ENCODE peak calls at places on chromosomes 6 and 20, in eight cellular contexts. S, J, G, L, P, C, M and I are unnamed samples.

GRCh38 chr20:48622421-48622820 is 205.4 kb downstream of the PREX1 start:
- DNase-seq in S (no peak), J (no peak), G (no peak), L (no peak), P (no peak), C (no peak), M (no peak), I (no peak)

GRCh38 chr6:26017567-26017966 is 55.0 kb downstream of the TRIM38 start:
- DNase-seq in S (peak; percentile 34), J (peak; percentile 72), G (peak; percentile 72), L (no peak), P (no peak), C (no peak), M (peak; percentile 96), I (no peak)

GRCh38 chr6:130928993-130929678 is 101.9 kb downstream of the SMLR1 start:
- DNase-seq in S (no peak), J (no peak), G (no peak), L (no peak), P (no peak), C (no peak), M (peak; percentile 75), I (peak; percentile 54)

GRCh38 chr6:101396552-101397173 is 3.2 kb downstream of the GRIK2 start:
- DNase-seq in S (peak; percentile 77), J (peak; percentile 83), G (peak; percentile 50), L (peak; percentile 83), P (peak; percentile 83), C (no peak), M (peak; percentile 54), I (peak; percentile 77)

GRCh38 chr6:70998148-70998547 is 41.3 kb upstream of the B3GAT2 start:
- DNase-seq in S (no peak), J (peak; percentile 18), G (no peak), L (no peak), P (peak; percentile 36), C (no peak), M (no peak), I (no peak)

GRCh38 chr6:85191656-85192055 is 258.2 kb upstream of the NT5E start:
- DNase-seq in S (no peak), J (no peak), G (no peak), L (no peak), P (no peak), C (no peak), M (peak; percentile 60), I (no peak)

GRCh38 chr20:45377191-45377775 is 842 bp downstream of the TP53TG5 start:
- DNase-seq in S (no peak), J (no peak), G (no peak), L (no peak), P (no peak), C (no peak), M (no peak), I (no peak)

GRCh38 chr6:121794630-121795029 is 359.2 kb downstream of the GJA1 start:
- DNase-seq in S (no peak), J (no peak), G (no peak), L (peak; percentile 26), P (no peak), C (no peak), M (peak; percentile 97), I (peak; percentile 74)

GRCh38 chr6:41568585-41569384 is 22.6 kb downstream of the FOXP4 start:
- DNase-seq in S (no peak), J (no peak), G (no peak), L (peak; percentile 62), P (no peak), C (no peak), M (no peak), I (no peak)

GRCh38 chr6:109055771-109056235 is 38.8 kb downstream of the SESN1 start:
- DNase-seq in S (no peak), J (no peak), G (no peak), L (no peak), P (no peak), C (no peak), M (peak; percentile 78), I (no peak)
- TF ChIP-seq EZH2phosphoT487 in S (no peak), J (no peak), G (no peak), L (no peak), P (no peak), C (no peak), M (no peak), I (no peak)

DNA sequence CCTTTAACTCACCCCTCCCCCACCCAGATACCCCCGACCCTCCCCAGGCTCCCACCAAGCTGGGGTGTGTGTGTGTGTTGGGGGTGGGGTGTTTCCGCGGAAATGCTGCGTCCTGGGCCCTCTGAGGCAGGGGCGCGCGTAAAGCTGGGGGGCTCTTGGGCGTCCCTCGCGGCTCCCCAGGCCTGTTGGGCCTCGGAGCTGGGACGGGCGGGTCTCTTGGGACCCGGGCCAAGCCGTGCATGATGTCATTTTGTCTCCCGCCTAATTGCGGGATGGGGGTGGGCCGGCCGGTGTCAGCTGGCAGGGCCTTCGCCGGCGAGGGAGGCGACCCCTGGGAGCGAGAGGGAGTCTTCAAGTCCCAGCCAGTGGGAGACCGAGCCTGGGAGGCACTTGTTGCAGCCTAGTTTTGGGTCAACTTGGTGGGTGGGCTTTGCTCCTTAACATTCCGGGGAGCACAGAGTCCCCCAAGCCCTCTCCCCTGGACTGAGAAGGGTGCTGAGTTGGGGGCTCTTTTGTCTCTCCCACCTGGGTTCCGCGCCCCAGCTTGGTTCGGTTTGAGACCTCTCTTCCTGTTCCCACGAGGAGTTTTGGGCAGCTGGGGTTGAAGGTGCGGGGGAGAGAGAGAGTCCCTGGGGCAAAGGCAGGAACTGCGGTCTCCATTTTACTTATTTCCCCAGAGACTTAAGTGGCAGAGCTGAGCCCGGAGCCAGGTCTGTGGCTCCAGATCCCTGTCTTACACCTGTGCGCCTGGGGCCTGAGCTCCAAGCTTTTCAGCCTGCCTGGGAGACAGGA is 623 bp downstream of the MYBL2 start:
- DNase-seq in S (peak; percentile 18), J (peak; percentile 81), G (peak; percentile 84), L (no peak), P (peak; percentile 67), C (peak; percentile 78), M (peak; percentile 35), I (peak; percentile 41)
- TF ChIP-seq EZH2phosphoT487 in S (no peak), J (no peak), G (no peak), L (no peak), P (no peak), C (no peak), M (no peak), I (no peak)

GRCh38 chr6:99711925-99712324 is 105.3 kb downstream of the PRDM13 start:
- DNase-seq in S (no peak), J (no peak), G (no peak), L (no peak), P (no peak), C (no peak), M (no peak), I (no peak)

GRCh38 chr6:99712560-99712959 is 105.9 kb downstream of the PRDM13 start:
- DNase-seq in S (no peak), J (no peak), G (no peak), L (no peak), P (no peak), C (no peak), M (no peak), I (no peak)

GRCh38 chr6:99711302-99711701 is 104.7 kb downstream of the PRDM13 start:
- DNase-seq in S (no peak), J (no peak), G (no peak), L (no peak), P (no peak), C (no peak), M (no peak), I (no peak)

DNA sequence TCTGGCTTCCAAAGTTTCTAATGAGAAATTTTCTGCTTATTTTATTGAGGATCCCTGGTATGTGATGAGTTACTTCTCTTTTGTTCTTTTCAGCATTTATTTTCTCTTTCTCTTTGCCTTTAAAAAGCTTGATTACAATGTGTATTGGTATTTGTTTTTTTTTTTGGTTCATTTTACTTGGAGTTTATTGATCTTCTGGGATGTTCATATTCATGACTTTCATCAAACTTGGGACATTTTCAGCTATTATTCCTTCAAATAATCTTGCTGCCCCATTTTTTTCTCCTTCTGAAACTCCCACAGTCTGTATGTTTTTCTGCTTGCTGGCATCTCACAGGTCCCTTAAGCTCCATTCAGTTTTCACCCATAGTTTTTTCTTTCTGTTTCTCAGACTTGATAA is 102.4 kb downstream of the PRDM13 start:
- DNase-seq in S (no peak), J (no peak), G (no peak), L (no peak), P (no peak), C (no peak), M (no peak), I (no peak)
- TF ChIP-seq EZH2phosphoT487 in S (no peak), J (no peak), G (no peak), L (no peak), P (no peak), C (no peak), M (no peak), I (no peak)

GRCh38 chr6:33933101-33933500 is 129.3 kb upstream of the MLN start:
- DNase-seq in S (no peak), J (no peak), G (no peak), L (no peak), P (no peak), C (no peak), M (no peak), I (no peak)
- TF ChIP-seq EZH2phosphoT487 in S (no peak), J (no peak), G (no peak), L (no peak), P (no peak), C (no peak), M (no peak), I (no peak)

DNA sequence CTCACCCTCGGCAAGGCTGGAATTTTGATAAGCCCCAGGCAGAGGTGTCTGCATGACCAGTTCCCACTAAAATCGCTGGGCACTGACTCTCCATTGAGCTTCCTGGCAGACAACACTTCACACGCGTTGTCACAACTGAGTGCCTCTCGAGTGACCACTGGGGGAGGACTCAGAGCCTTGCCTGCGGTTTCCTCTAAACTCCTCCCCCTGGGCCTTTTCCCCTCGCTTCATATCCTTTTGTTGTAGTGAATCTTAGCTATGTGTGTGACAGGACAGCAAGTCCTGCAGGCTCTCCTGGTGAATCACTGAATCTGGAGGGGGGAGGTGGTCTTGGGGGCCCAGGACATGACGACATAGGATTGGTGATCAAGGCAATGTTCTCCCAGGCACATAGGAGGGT is 670.8 kb downstream of the PRKN start:
- DNase-seq in S (no peak), J (peak; percentile 68), G (no peak), L (peak; percentile 28), P (peak; percentile 44), C (no peak), M (peak; percentile 81), I (peak; percentile 13)
- TF ChIP-seq EZH2phosphoT487 in S (no peak), J (no peak), G (no peak), L (no peak), P (no peak), C (no peak), M (no peak), I (no peak)

DNA sequence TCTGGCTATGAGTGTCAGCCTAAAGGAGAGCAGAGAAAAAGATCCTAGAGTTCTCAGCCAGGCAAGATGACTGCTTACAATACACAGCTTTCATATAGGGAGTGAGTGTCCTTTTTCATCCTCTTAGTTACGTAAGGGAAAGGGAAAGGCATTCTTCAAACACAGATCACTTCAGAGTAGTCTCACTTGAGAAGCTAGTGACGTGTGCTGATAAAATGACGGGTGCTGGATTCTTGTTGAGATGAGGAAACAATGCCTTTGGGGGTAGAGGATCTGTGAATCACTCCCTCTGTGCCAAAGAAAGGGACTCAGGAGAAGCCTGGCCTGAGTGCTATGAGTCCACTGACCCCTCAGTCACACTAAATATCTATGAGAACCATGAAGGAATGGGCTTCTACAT is 117.3 kb downstream of the QRSL1 start:
- DNase-seq in S (no peak), J (no peak), G (no peak), L (peak; percentile 60), P (no peak), C (no peak), M (peak; percentile 63), I (peak; percentile 93)
- TF ChIP-seq EZH2phosphoT487 in S (no peak), J (no peak), G (no peak), L (no peak), P (no peak), C (no peak), M (no peak), I (no peak)

GRCh38 chr6:82270791-82271392 is 23.3 kb upstream of the IBTK start:
- DNase-seq in S (peak; percentile 53), J (peak; percentile 74), G (peak; percentile 52), L (peak; percentile 32), P (peak; percentile 52), C (peak; percentile 39), M (peak; percentile 64), I (peak; percentile 57)
- TF ChIP-seq EZH2phosphoT487 in S (no peak), J (no peak), G (no peak), L (no peak), P (no peak), C (no peak), M (no peak), I (no peak)